ENCODE peak calls at places on chromosomes 4 and X, in nine cellular contexts. One of them, this sample, is unnamed.

GRCh38 chrX:125340508-125340907 is 20.8 kb downstream of the TEX13C start:
- DNase-seq in thoracic aorta: no peak
- DNase-seq in H1: no peak
- DNase-seq in heart right ventricle: no peak
- DNase-seq in lung: no peak
- DNase-seq in transverse colon: no peak
- DNase-seq in neural progenitor cell: no peak
- DNase-seq in neuronal stem cell: no peak
- DNase-seq in right lobe of liver: no peak
- DNase-seq in this sample: no peak

GRCh38 chr4:61638600-61638999 is 438.5 kb downstream of the ADGRL3 start:
- DNase-seq in thoracic aorta: no peak
- DNase-seq in H1: no peak
- DNase-seq in right lobe of liver: no peak
- DNase-seq in transverse colon: no peak
- DNase-seq in lung: no peak
- DNase-seq in neuronal stem cell: no peak
- DNase-seq in neural progenitor cell: no peak
- DNase-seq in heart right ventricle: no peak
- DNase-seq in this sample: no peak

GRCh38 chrX:35380808-35381700 is 417.1 kb upstream of the MAGEB16 start:
- DNase-seq in thoracic aorta: no peak
- DNase-seq in neuronal stem cell: no peak
- DNase-seq in transverse colon: no peak
- DNase-seq in H1: no peak
- DNase-seq in right lobe of liver: no peak
- DNase-seq in neural progenitor cell: peak
- DNase-seq in lung: no peak
- DNase-seq in heart right ventricle: no peak
- DNase-seq in this sample: no peak

GRCh38 chr4:133154725-133155124 is 5.6 kb downstream of the PCDH10 start:
- DNase-seq in neural progenitor cell: peak
- DNase-seq in thoracic aorta: no peak
- DNase-seq in heart right ventricle: no peak
- DNase-seq in transverse colon: no peak
- DNase-seq in lung: no peak
- DNase-seq in neuronal stem cell: no peak
- DNase-seq in H1: no peak
- DNase-seq in right lobe of liver: no peak
- DNase-seq in this sample: no peak

GRCh38 chr4:36844448-36844847 is 400.1 kb upstream of the NWD2 start:
- DNase-seq in thoracic aorta: no peak
- DNase-seq in neuronal stem cell: no peak
- DNase-seq in right lobe of liver: no peak
- DNase-seq in heart right ventricle: no peak
- DNase-seq in transverse colon: no peak
- DNase-seq in neural progenitor cell: no peak
- DNase-seq in lung: no peak
- DNase-seq in H1: no peak
- DNase-seq in this sample: no peak

GRCh38 chrX:127302841-127303240 is 483.3 kb downstream of the PRR32 start:
- DNase-seq in lung: no peak
- DNase-seq in heart right ventricle: no peak
- DNase-seq in transverse colon: no peak
- DNase-seq in neural progenitor cell: no peak
- DNase-seq in thoracic aorta: no peak
- DNase-seq in right lobe of liver: no peak
- DNase-seq in H1: no peak
- DNase-seq in neuronal stem cell: no peak
- DNase-seq in this sample: no peak

GRCh38 chr4:152243890-152244595 is 291.8 kb downstream of the FBXW7 start:
- DNase-seq in neuronal stem cell: no peak
- DNase-seq in right lobe of liver: peak
- DNase-seq in H1: no peak
- DNase-seq in thoracic aorta: no peak
- DNase-seq in heart right ventricle: no peak
- DNase-seq in transverse colon: no peak
- DNase-seq in neural progenitor cell: no peak
- DNase-seq in lung: peak
- DNase-seq in this sample: peak

GRCh38 chrX:130793966-130794365 is 109.0 kb downstream of the ENOX2 start:
- DNase-seq in right lobe of liver: no peak
- DNase-seq in transverse colon: no peak
- DNase-seq in lung: no peak
- DNase-seq in thoracic aorta: no peak
- DNase-seq in H1: no peak
- DNase-seq in heart right ventricle: no peak
- DNase-seq in neural progenitor cell: no peak
- DNase-seq in neuronal stem cell: no peak
- DNase-seq in this sample: no peak

GRCh38 chrX:74458738-74459137 is 37.4 kb downstream of the SLC16A2 start:
- DNase-seq in neural progenitor cell: no peak
- DNase-seq in thoracic aorta: no peak
- DNase-seq in transverse colon: no peak
- DNase-seq in heart right ventricle: no peak
- DNase-seq in right lobe of liver: no peak
- DNase-seq in H1: no peak
- DNase-seq in lung: no peak
- DNase-seq in neuronal stem cell: no peak
- DNase-seq in this sample: no peak

GRCh38 chr4:97589481-97590196 is 553.6 kb downstream of the STPG2 start:
- DNase-seq in right lobe of liver: no peak
- DNase-seq in H1: no peak
- DNase-seq in heart right ventricle: no peak
- DNase-seq in lung: no peak
- DNase-seq in thoracic aorta: no peak
- DNase-seq in neural progenitor cell: no peak
- DNase-seq in transverse colon: no peak
- DNase-seq in neuronal stem cell: no peak
- DNase-seq in this sample: no peak

GRCh38 chr4:47954679-47955078 is 40.3 kb upstream of the NFXL1 start:
- DNase-seq in lung: no peak
- DNase-seq in neural progenitor cell: no peak
- DNase-seq in right lobe of liver: no peak
- DNase-seq in transverse colon: no peak
- DNase-seq in thoracic aorta: no peak
- DNase-seq in H1: no peak
- DNase-seq in neuronal stem cell: no peak
- DNase-seq in heart right ventricle: no peak
- DNase-seq in this sample: no peak

GRCh38 chr4:2303686-2304320 is 41.9 kb upstream of the MXD4 start:
- DNase-seq in transverse colon: peak
- DNase-seq in neuronal stem cell: no peak
- DNase-seq in H1: peak
- DNase-seq in thoracic aorta: no peak
- DNase-seq in neural progenitor cell: no peak
- DNase-seq in right lobe of liver: no peak
- DNase-seq in lung: no peak
- DNase-seq in heart right ventricle: no peak
- DNase-seq in this sample: peak

GRCh38 chr4:112765317-112765989 is 128.5 kb downstream of the LARP7 start:
- DNase-seq in right lobe of liver: no peak
- DNase-seq in neuronal stem cell: peak
- DNase-seq in heart right ventricle: no peak
- DNase-seq in thoracic aorta: no peak
- DNase-seq in lung: no peak
- DNase-seq in transverse colon: no peak
- DNase-seq in H1: no peak
- DNase-seq in neural progenitor cell: peak
- DNase-seq in this sample: no peak

GRCh38 chr4:104447346-104447745 is 47.3 kb downstream of the CXXC4 start:
- DNase-seq in H1: no peak
- DNase-seq in right lobe of liver: no peak
- DNase-seq in transverse colon: no peak
- DNase-seq in lung: no peak
- DNase-seq in heart right ventricle: no peak
- DNase-seq in neural progenitor cell: no peak
- DNase-seq in thoracic aorta: no peak
- DNase-seq in neuronal stem cell: no peak
- DNase-seq in this sample: no peak

GRCh38 chrX:46628406-46629371 is 55.1 kb downstream of the CHST7 start:
- DNase-seq in thoracic aorta: peak
- DNase-seq in right lobe of liver: no peak
- DNase-seq in transverse colon: peak
- DNase-seq in neuronal stem cell: no peak
- DNase-seq in neural progenitor cell: no peak
- DNase-seq in lung: peak
- DNase-seq in H1: no peak
- DNase-seq in heart right ventricle: peak
- DNase-seq in this sample: no peak

GRCh38 chr4:24042094-24042493 is 152.2 kb upstream of the PPARGC1A start:
- DNase-seq in transverse colon: no peak
- DNase-seq in thoracic aorta: no peak
- DNase-seq in lung: no peak
- DNase-seq in right lobe of liver: no peak
- DNase-seq in neural progenitor cell: no peak
- DNase-seq in H1: no peak
- DNase-seq in neuronal stem cell: no peak
- DNase-seq in heart right ventricle: no peak
- DNase-seq in this sample: no peak

GRCh38 chrX:37926700-37927099 is 79.3 kb upstream of the DYNLT3 start:
- DNase-seq in right lobe of liver: no peak
- DNase-seq in thoracic aorta: no peak
- DNase-seq in transverse colon: no peak
- DNase-seq in H1: no peak
- DNase-seq in neuronal stem cell: no peak
- DNase-seq in neural progenitor cell: peak
- DNase-seq in heart right ventricle: no peak
- DNase-seq in lung: no peak
- DNase-seq in this sample: no peak

GRCh38 chrX:19174401-19175025 is 52.2 kb upstream of the ADGRG2 start:
- DNase-seq in neuronal stem cell: no peak
- DNase-seq in right lobe of liver: no peak
- DNase-seq in H1: no peak
- DNase-seq in lung: no peak
- DNase-seq in transverse colon: no peak
- DNase-seq in thoracic aorta: no peak
- DNase-seq in neural progenitor cell: no peak
- DNase-seq in heart right ventricle: peak
- DNase-seq in this sample: no peak

GRCh38 chr4:59179372-59179771 is 2020.8 kb upstream of the ADGRL3 start:
- DNase-seq in neuronal stem cell: no peak
- DNase-seq in right lobe of liver: no peak
- DNase-seq in lung: no peak
- DNase-seq in heart right ventricle: no peak
- DNase-seq in neural progenitor cell: no peak
- DNase-seq in thoracic aorta: no peak
- DNase-seq in H1: no peak
- DNase-seq in transverse colon: no peak
- DNase-seq in this sample: no peak

GRCh38 chr4:110526589-110526988 is 50.6 kb downstream of the ENPEP start:
- DNase-seq in thoracic aorta: no peak
- DNase-seq in neural progenitor cell: no peak
- DNase-seq in transverse colon: no peak
- DNase-seq in right lobe of liver: no peak
- DNase-seq in neuronal stem cell: no peak
- DNase-seq in H1: no peak
- DNase-seq in lung: no peak
- DNase-seq in heart right ventricle: no peak
- DNase-seq in this sample: no peak

GRCh38 chrX:84475101-84475500 is 27.2 kb downstream of the HDX start:
- DNase-seq in right lobe of liver: no peak
- DNase-seq in lung: no peak
- DNase-seq in thoracic aorta: no peak
- DNase-seq in heart right ventricle: no peak
- DNase-seq in transverse colon: no peak
- DNase-seq in neuronal stem cell: no peak
- DNase-seq in neural progenitor cell: no peak
- DNase-seq in H1: no peak
- DNase-seq in this sample: no peak

GRCh38 chr4:95215991-95216605 is 332.7 kb downstream of the UNC5C start:
- DNase-seq in neuronal stem cell: no peak
- DNase-seq in thoracic aorta: no peak
- DNase-seq in H1: no peak
- DNase-seq in lung: no peak
- DNase-seq in heart right ventricle: no peak
- DNase-seq in right lobe of liver: no peak
- DNase-seq in transverse colon: no peak
- DNase-seq in neural progenitor cell: no peak
- DNase-seq in this sample: no peak

GRCh38 chr4:7911044-7911578 is 28.6 kb downstream of the AFAP1 start:
- DNase-seq in H1: no peak
- DNase-seq in transverse colon: no peak
- DNase-seq in neuronal stem cell: peak
- DNase-seq in thoracic aorta: peak
- DNase-seq in lung: peak
- DNase-seq in neural progenitor cell: peak
- DNase-seq in heart right ventricle: peak
- DNase-seq in right lobe of liver: no peak
- DNase-seq in this sample: peak
- H3K27ac ChIP-seq in H1: peak
- H3K27ac ChIP-seq in transverse colon: peak
- H3K27ac ChIP-seq in neuronal stem cell: peak
- H3K27ac ChIP-seq in thoracic aorta: peak
- H3K27ac ChIP-seq in lung: peak
- H3K27ac ChIP-seq in neural progenitor cell: peak
- H3K27ac ChIP-seq in heart right ventricle: peak
- H3K27ac ChIP-seq in right lobe of liver: no peak
- H3K27ac ChIP-seq in this sample: peak

GRCh38 chr4:83771113-83771705 is 235.3 kb downstream of the GPAT3 start:
- DNase-seq in lung: peak
- DNase-seq in heart right ventricle: peak
- DNase-seq in H1: peak
- DNase-seq in right lobe of liver: peak
- DNase-seq in neural progenitor cell: peak
- DNase-seq in neuronal stem cell: peak
- DNase-seq in transverse colon: peak
- DNase-seq in thoracic aorta: no peak
- DNase-seq in this sample: no peak
- H3K27ac ChIP-seq in lung: no peak
- H3K27ac ChIP-seq in heart right ventricle: no peak
- H3K27ac ChIP-seq in H1: no peak
- H3K27ac ChIP-seq in right lobe of liver: no peak
- H3K27ac ChIP-seq in neural progenitor cell: no peak
- H3K27ac ChIP-seq in neuronal stem cell: no peak
- H3K27ac ChIP-seq in transverse colon: no peak
- H3K27ac ChIP-seq in thoracic aorta: no peak
- H3K27ac ChIP-seq in this sample: no peak

GRCh38 chr4:108900018-108900417 is 137.2 kb upstream of the ETNPPL start:
- DNase-seq in H1: no peak
- DNase-seq in right lobe of liver: no peak
- DNase-seq in transverse colon: no peak
- DNase-seq in heart right ventricle: no peak
- DNase-seq in neuronal stem cell: peak
- DNase-seq in neural progenitor cell: peak
- DNase-seq in lung: no peak
- DNase-seq in thoracic aorta: no peak
- DNase-seq in this sample: no peak
- H3K27ac ChIP-seq in H1: no peak
- H3K27ac ChIP-seq in right lobe of liver: no peak
- H3K27ac ChIP-seq in transverse colon: no peak
- H3K27ac ChIP-seq in heart right ventricle: no peak
- H3K27ac ChIP-seq in neuronal stem cell: no peak
- H3K27ac ChIP-seq in neural progenitor cell: no peak
- H3K27ac ChIP-seq in lung: no peak
- H3K27ac ChIP-seq in thoracic aorta: no peak
- H3K27ac ChIP-seq in this sample: no peak

DNA sequence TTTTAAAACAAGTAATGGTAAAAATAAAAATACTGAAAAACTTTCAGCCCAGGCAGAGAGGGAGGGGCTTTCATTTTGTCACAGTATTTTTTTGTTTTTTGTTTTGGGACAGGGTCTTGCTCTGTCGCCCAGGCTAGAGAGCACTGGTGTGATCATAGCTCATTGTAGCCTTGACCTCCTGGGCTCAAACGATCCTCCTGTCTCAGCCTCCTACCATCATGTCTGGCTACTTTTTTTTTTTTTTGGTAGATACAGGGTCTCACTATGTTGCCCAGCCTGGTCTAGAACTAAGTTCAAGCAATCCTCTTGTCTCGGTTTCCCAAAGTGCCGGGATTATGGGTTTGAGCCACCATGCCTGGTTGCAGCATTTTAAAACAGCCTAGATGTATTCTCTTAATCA is 40.8 kb upstream of the FAT1 start:
- DNase-seq in right lobe of liver: no peak
- DNase-seq in thoracic aorta: no peak
- DNase-seq in neuronal stem cell: no peak
- DNase-seq in neural progenitor cell: no peak
- DNase-seq in heart right ventricle: no peak
- DNase-seq in H1: no peak
- DNase-seq in lung: no peak
- DNase-seq in transverse colon: no peak
- DNase-seq in this sample: no peak
- H3K27ac ChIP-seq in right lobe of liver: no peak
- H3K27ac ChIP-seq in thoracic aorta: no peak
- H3K27ac ChIP-seq in neuronal stem cell: no peak
- H3K27ac ChIP-seq in neural progenitor cell: no peak
- H3K27ac ChIP-seq in heart right ventricle: no peak
- H3K27ac ChIP-seq in H1: no peak
- H3K27ac ChIP-seq in lung: no peak
- H3K27ac ChIP-seq in transverse colon: peak
- H3K27ac ChIP-seq in this sample: peak

This sample was measured in colonic mucosa.